ENCODE peak calls at places on chromosomes 6 and 20, in six cellular contexts. M, V, W, E, P and B are unnamed samples.

GRCh38 chr6:40957616-40958492 is 81.2 kb downstream of the UNC5CL start:
- DNase-seq in W (peak; percentile 88), V (no peak), E (no peak), M (no peak), P (peak; percentile 66), B (peak; percentile 85)

GRCh38 chr6:119628691-119629621 is 279.4 kb upstream of the MAN1A1 start:
- DNase-seq in W (no peak), P (no peak), E (no peak), V (no peak), M (peak; percentile 7), B (no peak)

GRCh38 chr20:46200582-46201570 is 82.8 kb downstream of the CD40 start:
- DNase-seq in P (no peak), E (no peak), M (no peak), V (no peak), W (no peak), B (no peak)

GRCh38 chr6:13488015-13488895 is 855 bp upstream of the GFOD1 start:
- DNase-seq in E (peak; percentile 17), P (no peak), M (no peak), W (no peak), V (no peak), B (no peak)

GRCh38 chr6:70336976-70337375 is 34.1 kb upstream of the COL9A1 start:
- DNase-seq in E (no peak), M (no peak), P (no peak), V (no peak), W (no peak), B (no peak)

GRCh38 chr20:20225325-20225724 is 142.6 kb upstream of the INSM1 start:
- DNase-seq in M (no peak), W (no peak), V (no peak), E (no peak), P (no peak), B (no peak)

GRCh38 chr6:18185624-18186023 is 30.4 kb downstream of the KDM1B start:
- DNase-seq in P (no peak), W (no peak), V (no peak), M (no peak), E (no peak), B (no peak)

GRCh38 chr6:142548571-142548970 is 246.8 kb downstream of the ADGRG6 start:
- DNase-seq in V (no peak), W (no peak), M (no peak), E (no peak), P (no peak), B (no peak)

GRCh38 chr20:63979549-63980316 is at the start of gene SAMD10:
- DNase-seq in E (peak; percentile 81), M (peak; percentile 91), V (peak; percentile 90), W (no peak), P (no peak), B (no peak)

GRCh38 chr6:97401533-97401932 is 118.5 kb upstream of the MMS22L start:
- DNase-seq in E (no peak), W (peak; percentile 4), V (no peak), M (no peak), P (peak; percentile 6), B (no peak)

GRCh38 chr6:169865346-169866139 is 114.1 kb downstream of the ERMARD start:
- DNase-seq in V (no peak), M (no peak), W (no peak), E (no peak), P (no peak), B (no peak)

GRCh38 chr20:44644384-44645131 is 6.9 kb downstream of the ADA start:
- DNase-seq in M (no peak), V (peak; percentile 54), W (no peak), E (no peak), P (no peak), B (no peak)

GRCh38 chr20:57964011-57964862 is 254.4 kb upstream of the PMEPA1 start:
- DNase-seq in W (peak; percentile 56), M (no peak), P (peak; percentile 55), V (no peak), E (no peak), B (no peak)

GRCh38 chr6:46963626-46964025 is 41.9 kb upstream of the ADGRF5 start:
- DNase-seq in V (no peak), P (no peak), M (no peak), E (no peak), W (no peak), B (no peak)

GRCh38 chr6:111871725-111872520 is 1.3 kb downstream of the FYN start:
- DNase-seq in V (peak; percentile 58), P (no peak), M (peak; percentile 15), E (peak; percentile 19), W (peak; percentile 45), B (no peak)

GRCh38 chr6:7332090-7332745 is 19.2 kb upstream of the SSR1 start:
- DNase-seq in V (no peak), M (no peak), E (no peak), W (no peak), P (peak; percentile 25), B (no peak)

GRCh38 chr6:152309648-152310047 is 327.5 kb downstream of the SYNE1 start:
- DNase-seq in M (no peak), W (no peak), V (no peak), E (no peak), P (no peak), B (no peak)

GRCh38 chr6:153705429-153705828 is 333.6 kb upstream of the OPRM1 start:
- DNase-seq in E (no peak), W (no peak), M (no peak), P (no peak), V (no peak), B (no peak)

GRCh38 chr20:62951896-62952372 is 575 bp upstream of the SLC17A9 start:
- DNase-seq in P (no peak), M (no peak), V (no peak), E (no peak), W (no peak), B (no peak)